ENCODE peak calls at places on chromosomes 7 and 10, in nine cellular contexts. U is T-helper 17 cell; C is GM12891; N is epithelial cell of prostate; A is AG08395; B is CD4-positive, alpha-beta T cell; Y is stimulated activated CD4-positive, alpha-beta T cell treated with anti-CD3 and anti-CD28 coated beads, Interleukin-12 subunit alpha, Interleukin-12 subunit beta, amount 100 ng/mL, for 4 hours; Q is activated CD8-positive, alpha-beta memory T cell treated with anti-CD3 and anti-CD28 coated beads for 48 hours; G is germinal center. Z is an unnamed sample.

GRCh38 chr7:45268013-45268412 is 110.4 kb downstream of the RAMP3 start:
- DNase-seq in Q (no peak), B (no peak), G (no peak), Y (no peak), U (no peak), N (no peak), A (no peak), C (no peak), Z (no peak)

GRCh38 chr10:21144047-21144446 is 246.9 kb upstream of the NEBL start:
- DNase-seq in C (no peak), G (no peak), B (no peak), U (no peak), A (no peak), N (no peak), Q (no peak), Y (no peak), Z (no peak)

GRCh38 chr7:2099036-2099957 is 133.4 kb downstream of the MAD1L1 start:
- DNase-seq in N (no peak), C (peak), Q (no peak), A (peak), Y (peak), U (no peak), B (no peak), G (peak), Z (no peak)

GRCh38 chr7:2040893-2041270 is 191.9 kb downstream of the MAD1L1 start:
- DNase-seq in Y (no peak), C (no peak), U (no peak), B (no peak), Q (no peak), G (no peak), A (no peak), N (no peak), Z (no peak)

GRCh38 chr7:30799206-30799975 is 28.2 kb downstream of the MINDY4 start:
- DNase-seq in Q (no peak), B (no peak), C (peak), G (peak), U (no peak), Y (no peak), N (peak), A (peak), Z (peak)

GRCh38 chr7:134613623-134614347 is 32.9 kb upstream of the BPGM start:
- DNase-seq in N (peak), Y (no peak), G (no peak), U (no peak), C (no peak), Q (no peak), B (no peak), A (peak), Z (peak)

GRCh38 chr10:93199221-93199681 is 125.6 kb downstream of the CYP26A1 start:
- DNase-seq in U (no peak), N (no peak), G (no peak), B (no peak), Y (no peak), A (peak), C (no peak), Q (no peak), Z (no peak)

GRCh38 chr7:39651262-39651661 is 27.9 kb downstream of the RALA start:
- DNase-seq in C (no peak), B (no peak), G (no peak), Q (no peak), Y (no peak), A (peak), N (no peak), U (no peak), Z (no peak)

GRCh38 chr10:98316156-98316555 is 48.2 kb upstream of the LOXL4 start:
- DNase-seq in U (no peak), C (no peak), G (no peak), B (no peak), Q (no peak), N (no peak), Y (no peak), A (no peak), Z (no peak)

GRCh38 chr10:71007516-71007915 is 119.2 kb upstream of the PCBD1 start:
- DNase-seq in B (no peak), G (no peak), C (no peak), U (no peak), A (no peak), N (no peak), Y (no peak), Q (no peak), Z (no peak)

GRCh38 chr7:142476077-142476476 is 218.2 kb upstream of the PRSS58 start:
- DNase-seq in C (no peak), G (no peak), B (no peak), Y (no peak), Q (no peak), U (no peak), N (no peak), A (no peak), Z (no peak)

GRCh38 chr7:5077740-5078139 is 32.1 kb downstream of the RBAK start:
- DNase-seq in C (no peak), U (no peak), Y (no peak), N (no peak), Q (no peak), B (no peak), G (no peak), A (no peak), Z (no peak)

GRCh38 chr10:96721207-96721572 is 876 bp upstream of the PIK3AP1 start:
- DNase-seq in B (no peak), Q (no peak), A (no peak), Y (no peak), C (no peak), G (no peak), U (no peak), N (no peak), Z (no peak)

GRCh38 chr10:29146736-29147135 is 142.1 kb upstream of the LYZL1 start:
- DNase-seq in Y (no peak), C (no peak), G (no peak), N (no peak), Q (no peak), A (no peak), U (no peak), B (no peak), Z (no peak)

GRCh38 chr7:74225400-74225799 is 15.6 kb downstream of the LAT2 start:
- DNase-seq in B (no peak), N (no peak), A (no peak), Q (no peak), G (no peak), C (no peak), Y (no peak), U (no peak), Z (no peak)

GRCh38 chr10:28925154-28925663 is 247.9 kb downstream of the BAMBI start:
- DNase-seq in G (no peak), C (no peak), N (no peak), U (no peak), Y (no peak), Q (no peak), A (no peak), B (no peak), Z (no peak)

GRCh38 chr7:81887098-81887497 is 117.3 kb upstream of the HGF start:
- DNase-seq in A (no peak), Q (no peak), N (no peak), G (no peak), U (no peak), Y (no peak), C (no peak), B (no peak), Z (no peak)

GRCh38 chr10:24360286-24361127 is 151.6 kb downstream of the KIAA1217 start:
- DNase-seq in Q (no peak), Y (peak), G (peak), N (no peak), C (peak), U (no peak), B (no peak), A (peak), Z (peak)

GRCh38 chr7:92177362-92177761 is 1.6 kb downstream of the LRRD1 start:
- DNase-seq in A (peak), N (no peak), U (no peak), B (no peak), Q (no peak), C (no peak), Y (no peak), G (no peak), Z (no peak)

GRCh38 chr7:42790196-42790595 is 121.7 kb downstream of the C7orf25 start:
- DNase-seq in B (no peak), N (no peak), A (no peak), G (no peak), Y (no peak), C (no peak), Q (no peak), U (no peak), Z (no peak)

GRCh38 chr7:711967-712600 is 14.4 kb upstream of the DNAAF5 start:
- DNase-seq in B (no peak), N (no peak), G (no peak), A (no peak), C (peak), U (no peak), Y (no peak), Q (no peak), Z (no peak)

GRCh38 chr7:39824801-39825200 is 125.3 kb upstream of the CDK13 start:
- DNase-seq in C (no peak), G (no peak), A (no peak), Q (no peak), N (no peak), U (no peak), B (no peak), Y (no peak), Z (no peak)

GRCh38 chr10:127278001-127278400 is 81.6 kb upstream of the INSYN2A start:
- DNase-seq in G (no peak), B (no peak), Q (no peak), U (no peak), Y (no peak), C (no peak), A (no peak), N (no peak), Z (no peak)